ENCODE peak calls at places on chromosomes 13 and 19, in seven cellular contexts. X is AG09319; Z is fibroblast of mammary gland; B is CD8-positive, alpha-beta T cell; U is tibial artery; N is lower leg skin; P is heart left ventricle. H is an unnamed sample.
A peak's percentile ranks its signal among the peaks of the same experiment; 100 is the strongest.

GRCh38 chr19:49896863-49897621 is at the start of gene IL4I1:
- DNase-seq in X (no peak), Z (no peak), B (peak; percentile 58), U (no peak), N (no peak), P (no peak), H (no peak)

GRCh38 chr19:55369651-55370304 is 485 bp downstream of the IL11 start:
- DNase-seq in X (no peak), Z (peak; percentile 62), B (no peak), U (no peak), N (no peak), P (no peak), H (peak; percentile 88)

GRCh38 chr19:57651654-57651996 is 17.1 kb upstream of the ZSCAN4 start:
- DNase-seq in X (no peak), Z (no peak), B (no peak), U (no peak), N (no peak), P (no peak), H (no peak)

GRCh38 chr19:10855879-10856522 is 7.8 kb downstream of the C19orf38 start:
- DNase-seq in X (no peak), Z (no peak), B (no peak), U (no peak), N (no peak), P (no peak), H (no peak)

GRCh38 chr19:54393381-54393780 is 21.9 kb upstream of the TTYH1 start:
- DNase-seq in X (no peak), Z (no peak), B (no peak), U (no peak), N (no peak), P (no peak), H (no peak)

GRCh38 chr19:39413903-39414608 is 1.6 kb downstream of the PLEKHG2 start:
- DNase-seq in X (no peak), Z (peak; percentile 39), B (no peak), U (peak; percentile 78), N (peak; percentile 92), P (peak; percentile 40), H (peak; percentile 73)

GRCh38 chr19:30784850-30785459 is 412.8 kb downstream of the ZNF536 start:
- DNase-seq in X (no peak), Z (peak; percentile 39), B (peak; percentile 72), U (no peak), N (no peak), P (peak; percentile 29), H (peak; percentile 67)

GRCh38 chr19:13120817-13121216 is 2.8 kb downstream of the NACC1 start:
- DNase-seq in X (no peak), Z (peak; percentile 75), B (no peak), U (no peak), N (no peak), P (no peak), H (no peak)

GRCh38 chr13:93716623-93717022 is 490.0 kb downstream of the GPC6 start:
- DNase-seq in X (no peak), Z (no peak), B (no peak), U (no peak), N (no peak), P (no peak), H (no peak)

GRCh38 chr19:1220452-1221037 is 15.0 kb downstream of the STK11 start:
- DNase-seq in X (no peak), Z (no peak), B (no peak), U (no peak), N (no peak), P (no peak), H (peak; percentile 51)
- TF ChIP-seq CTCF in X (peak; percentile 1), Z (peak; percentile 32), B (no peak), U (no peak), N (no peak), P (peak; percentile 11), H (no peak)

GRCh38 chr19:4557186-4557970 is 2.1 kb downstream of the SEMA6B start:
- DNase-seq in X (no peak), Z (no peak), B (no peak), U (no peak), N (no peak), P (no peak), H (no peak)
- TF ChIP-seq CTCF in X (no peak), Z (no peak), B (no peak), U (no peak), N (no peak), P (no peak), H (no peak)

GRCh38 chr13:111945086-111945485 is 121.9 kb upstream of the SOX1 start:
- DNase-seq in X (no peak), Z (no peak), B (peak; percentile 32), U (no peak), N (peak; percentile 76), P (no peak), H (no peak)
- TF ChIP-seq CTCF in X (no peak), Z (no peak), B (no peak), U (no peak), N (no peak), P (no peak), H (no peak)

DNA sequence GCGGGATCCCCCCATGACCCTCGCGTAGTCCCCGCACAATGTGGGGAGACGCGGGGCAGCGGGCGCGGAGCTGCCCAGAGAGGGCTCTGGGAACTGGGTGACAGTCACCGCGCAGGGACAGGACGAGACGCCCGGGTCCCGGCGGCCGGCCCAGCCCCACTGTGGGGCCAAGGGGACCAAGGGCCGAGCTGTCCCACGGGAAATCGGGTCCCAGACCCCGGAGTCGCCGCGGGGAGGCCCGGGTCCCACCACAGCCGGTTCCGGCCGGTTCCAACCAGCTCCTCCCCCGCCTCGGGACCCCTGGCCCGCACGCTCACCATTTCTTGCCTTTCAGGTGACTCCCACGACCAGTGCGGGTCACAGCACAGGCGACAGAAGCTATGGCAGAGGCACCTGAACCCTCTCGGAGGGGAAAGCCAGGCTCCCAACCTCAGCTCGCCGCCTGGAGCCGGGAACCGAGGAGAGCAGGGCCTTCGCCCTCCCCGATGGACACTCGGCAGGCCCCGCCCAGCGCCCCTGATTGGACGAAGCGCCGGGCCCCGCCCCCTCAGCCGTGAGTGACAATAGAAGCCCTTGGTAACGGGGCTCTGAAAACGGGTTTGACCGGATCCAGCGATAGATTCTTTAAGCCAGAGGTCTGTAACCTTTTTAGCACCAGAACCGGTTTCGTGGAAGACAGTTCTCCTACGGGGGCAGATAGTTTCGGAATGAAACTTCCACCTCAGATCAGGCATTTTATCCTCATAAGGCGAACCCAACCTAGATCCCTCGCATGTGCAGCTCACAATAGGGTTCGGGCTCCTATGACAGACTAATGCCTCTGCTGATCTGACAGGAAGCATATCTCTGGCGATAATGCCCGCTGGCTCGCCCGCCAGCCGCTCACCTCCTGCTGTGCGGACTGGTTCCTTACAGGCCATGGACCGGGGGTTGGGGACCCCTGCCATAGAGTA is at the start of gene ZNF433:
- DNase-seq in X (peak; percentile 52), Z (peak; percentile 75), B (peak; percentile 71), U (peak; percentile 97), N (peak; percentile 99), P (peak; percentile 95), H (peak; percentile 99)
- TF ChIP-seq CTCF in X (no peak), Z (no peak), B (no peak), U (no peak), N (no peak), P (peak; percentile 23), H (no peak)

GRCh38 chr13:44373601-44374347 is at the start of gene SERP2:
- DNase-seq in X (no peak), Z (peak; percentile 32), B (no peak), U (no peak), N (no peak), P (peak; percentile 38), H (peak; percentile 64)
- TF ChIP-seq CTCF in X (no peak), Z (no peak), B (no peak), U (no peak), N (no peak), P (peak; percentile 4), H (no peak)

DNA sequence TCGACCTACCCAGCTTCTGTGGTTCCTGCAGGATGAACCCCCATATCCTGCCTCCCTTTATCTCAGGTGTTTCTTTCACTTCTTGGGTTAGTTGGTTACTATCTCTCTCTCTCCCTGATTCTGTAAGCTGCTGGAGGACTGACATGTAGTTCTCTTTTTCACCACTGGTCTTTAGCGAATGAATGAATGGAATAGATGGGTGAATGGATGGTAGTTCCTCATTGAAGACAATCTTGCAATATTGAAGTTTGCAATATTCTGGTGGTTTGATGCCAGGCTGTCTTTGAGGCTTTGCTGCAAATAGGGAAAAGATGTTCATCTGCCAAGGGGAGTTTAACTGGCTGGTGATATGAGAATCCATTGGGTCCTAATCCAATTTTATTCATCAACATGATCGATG is 120.2 kb downstream of the UBL3 start:
- DNase-seq in X (no peak), Z (no peak), B (no peak), U (no peak), N (no peak), P (no peak), H (no peak)
- TF ChIP-seq CTCF in X (no peak), Z (peak; percentile 9), B (no peak), U (no peak), N (no peak), P (no peak), H (peak; percentile 37)